ENCODE peak calls at places on chromosomes 2 and 18, in seven cellular contexts. N is ACHN; D is non-pigmented ciliary epithelial cell; O is cardiac fibroblast; C is frontal cortex; M is CD4-positive, alpha-beta T cell; H is iris pigment epithelial cell. E is an unnamed sample.

GRCh38 chr18:24056506-24056905 is 42.0 kb downstream of the TTC39C start:
- DNase-seq in N (no peak), D (no peak), O (no peak), C (no peak), M (no peak), H (no peak), E (no peak)

GRCh38 chr2:25257032-25257455 is 84.7 kb downstream of the DNMT3A start:
- DNase-seq in N (no peak), D (peak), O (peak), C (no peak), M (no peak), H (peak), E (peak)

GRCh38 chr18:79123948-79124347 is 54.8 kb downstream of the ATP9B start:
- DNase-seq in N (no peak), D (no peak), O (no peak), C (no peak), M (no peak), H (no peak), E (peak)

GRCh38 chr2:189306441-189307006 is 127.0 kb upstream of the COL5A2 start:
- DNase-seq in N (no peak), D (no peak), O (no peak), C (no peak), M (no peak), H (no peak), E (no peak)

GRCh38 chr2:18169121-18169786 is 290.8 kb downstream of the KCNS3 start:
- DNase-seq in N (no peak), D (no peak), O (peak), C (no peak), M (no peak), H (peak), E (no peak)

GRCh38 chr2:240155080-240156025 is 14.9 kb upstream of the OTOS start:
- DNase-seq in N (no peak), D (no peak), O (no peak), C (no peak), M (no peak), H (no peak), E (peak)

GRCh38 chr2:77640924-77641323 is 118.7 kb upstream of the LRRTM4 start:
- DNase-seq in N (no peak), D (no peak), O (no peak), C (no peak), M (no peak), H (no peak), E (no peak)

GRCh38 chr2:65164379-65165023 is 34.6 kb upstream of the RAB1A start:
- DNase-seq in N (no peak), D (no peak), O (no peak), C (no peak), M (no peak), H (no peak), E (peak)

GRCh38 chr2:114170070-114170469 is 272.4 kb upstream of the DPP10 start:
- DNase-seq in N (no peak), D (no peak), O (no peak), C (no peak), M (no peak), H (no peak), E (no peak)

GRCh38 chr2:209425082-209426071 is 1.5 kb downstream of the MAP2 start:
- DNase-seq in N (peak), D (peak), O (peak), C (peak), M (no peak), H (peak), E (peak)

GRCh38 chr2:136534817-136535216 is 230.5 kb upstream of the THSD7B start:
- DNase-seq in N (no peak), D (no peak), O (no peak), C (no peak), M (no peak), H (no peak), E (no peak)

GRCh38 chr2:181253438-181253837 is 203.7 kb upstream of the ITGA4 start:
- DNase-seq in N (no peak), D (no peak), O (no peak), C (no peak), M (no peak), H (no peak), E (no peak)

GRCh38 chr2:34353498-34354113 is 754.5 kb upstream of the FAM98A start:
- DNase-seq in N (no peak), D (no peak), O (no peak), C (no peak), M (no peak), H (no peak), E (no peak)

GRCh38 chr2:2623939-2624338 is 292.9 kb upstream of the MYT1L start:
- DNase-seq in N (no peak), D (no peak), O (no peak), C (no peak), M (no peak), H (no peak), E (no peak)

GRCh38 chr18:11500153-11501122 is 109.0 kb upstream of the SLC35G4 start:
- DNase-seq in N (peak), D (peak), O (peak), C (no peak), M (no peak), H (peak), E (peak)

GRCh38 chr2:19068206-19068605 is 290.2 kb downstream of the OSR1 start:
- DNase-seq in N (no peak), D (no peak), O (no peak), C (no peak), M (no peak), H (no peak), E (no peak)

GRCh38 chr2:42132066-42132965 is 36.8 kb upstream of the EML4 start:
- DNase-seq in N (peak), D (no peak), O (peak), C (no peak), M (no peak), H (peak), E (peak)

GRCh38 chr2:214244847-214245246 is 166.0 kb upstream of the VWC2L start:
- DNase-seq in N (peak), D (peak), O (no peak), C (no peak), M (no peak), H (peak), E (peak)

GRCh38 chr2:121617042-121617599 is 32.1 kb downstream of the CLASP1 start:
- DNase-seq in N (no peak), D (no peak), O (no peak), C (no peak), M (no peak), H (no peak), E (peak)

GRCh38 chr2:42274872-42275271 is 86.1 kb downstream of the COX7A2L start:
- DNase-seq in N (no peak), D (no peak), O (no peak), C (no peak), M (no peak), H (no peak), E (no peak)

GRCh38 chr2:126731353-126731752 is 75.4 kb downstream of the GYPC start:
- DNase-seq in N (no peak), D (no peak), O (no peak), C (no peak), M (no peak), H (no peak), E (no peak)

E was measured in IMR-90.